ENCODE peak calls at places on chromosomes 3 and 15, in ten cellular contexts. E is AG04450, U is GM23338, V is neural progenitor cell, O is brain microvascular endothelial cell, R is PC-9, Q is IMR-90, W is lung, M is PC-3, J is cardiac muscle cell. F is an unnamed sample.

GRCh38 chr15:56835598-56836275 is 82.7 kb upstream of the TCF12 start:
- DNase-seq in J (peak; percentile 67), M (no peak), O (no peak), U (no peak), Q (peak; percentile 23), E (no peak), R (no peak), W (no peak), V (no peak), F (peak; percentile 25)

GRCh38 chr15:58361291-58361759 is 70.5 kb upstream of the LIPC start:
- DNase-seq in R (peak; percentile 87), Q (peak; percentile 99), E (peak; percentile 97), V (no peak), U (no peak), J (peak; percentile 50), M (peak; percentile 61), O (peak; percentile 12), W (no peak), F (peak; percentile 92)

GRCh38 chr3:65955792-65956477 is 82.8 kb downstream of the MAGI1 start:
- DNase-seq in V (no peak), W (no peak), R (peak; percentile 84), E (peak; percentile 23), U (no peak), Q (peak; percentile 88), O (peak; percentile 81), J (peak; percentile 40), M (peak; percentile 75), F (no peak)

GRCh38 chr15:29268706-29269484 is 727 bp downstream of the NSMCE3 start:
- DNase-seq in U (peak; percentile 66), W (no peak), J (peak; percentile 33), M (peak; percentile 8), Q (peak; percentile 34), V (peak; percentile 57), R (no peak), O (peak; percentile 26), E (no peak), F (no peak)

GRCh38 chr3:38454179-38454883 is 641 bp downstream of the ACVR2B start:
- DNase-seq in R (no peak), O (no peak), J (peak; percentile 37), Q (peak; percentile 13), W (no peak), U (peak; percentile 57), M (peak; percentile 36), E (no peak), V (peak; percentile 74), F (no peak)

GRCh38 chr15:81259791-81260190 is 63.1 kb downstream of the IL16 start:
- DNase-seq in V (no peak), R (no peak), W (no peak), U (no peak), Q (no peak), O (no peak), E (no peak), M (no peak), J (no peak), F (no peak)

GRCh38 chr15:52735231-52736089 is 54.7 kb downstream of the ONECUT1 start:
- DNase-seq in V (peak; percentile 85), J (peak; percentile 81), R (peak; percentile 69), O (peak; percentile 72), W (peak; percentile 66), E (peak; percentile 38), M (peak; percentile 90), Q (peak; percentile 71), U (peak; percentile 94), F (no peak)

GRCh38 chr15:88484781-88485246 is 17.3 kb downstream of the MRPS11 start:
- DNase-seq in W (no peak), E (no peak), U (peak; percentile 52), M (no peak), R (no peak), Q (peak; percentile 64), O (no peak), J (peak; percentile 38), V (peak; percentile 88), F (no peak)

GRCh38 chr3:138974467-138974866 is 27.4 kb downstream of the FOXL2NB start:
- DNase-seq in R (no peak), U (no peak), M (peak; percentile 65), Q (peak; percentile 13), E (no peak), O (peak; percentile 22), W (no peak), J (peak; percentile 57), V (no peak), F (no peak)

GRCh38 chr15:89822030-89822429 is 7.4 kb upstream of the ANPEP start:
- DNase-seq in R (no peak), Q (no peak), O (no peak), W (no peak), V (no peak), M (peak; percentile 68), E (no peak), U (no peak), J (no peak), F (no peak)

GRCh38 chr15:73957276-73957675 is 31.0 kb downstream of the LOXL1 start:
- DNase-seq in U (no peak), J (no peak), O (no peak), Q (no peak), E (no peak), W (no peak), R (peak; percentile 63), M (peak; percentile 62), V (no peak), F (no peak)

GRCh38 chr15:68410466-68411200 is 21.3 kb downstream of the ITGA11 start:
- DNase-seq in E (no peak), R (no peak), O (no peak), W (no peak), M (no peak), V (no peak), U (no peak), J (no peak), Q (no peak), F (no peak)

GRCh38 chr3:60954049-60954448 is 297.2 kb downstream of the FHIT start:
- DNase-seq in E (no peak), V (no peak), U (no peak), O (no peak), J (no peak), M (peak; percentile 83), W (no peak), Q (no peak), R (no peak), F (peak; percentile 4)

GRCh38 chr15:92908369-92909057 is 8.4 kb downstream of the CHD2 start:
- DNase-seq in Q (no peak), J (no peak), E (no peak), V (no peak), O (no peak), U (no peak), R (no peak), M (no peak), W (no peak), F (no peak)

GRCh38 chr3:87792532-87793321 is 266.1 kb downstream of the CGGBP1 start:
- DNase-seq in R (no peak), E (no peak), M (peak; percentile 7), J (peak; percentile 0), V (peak; percentile 80), Q (no peak), U (peak; percentile 65), W (peak; percentile 28), O (peak; percentile 33), F (no peak)
- H3K27me3 ChIP-seq in R (no peaks in the 10 kb centered on the region), E (peaks cover 2% of the 10 kb centered on the region), M (peaks cover 14% of the 10 kb centered on the region), J (peaks cover 52% of the 10 kb centered on the region), V (peaks cover 54% of the 10 kb centered on the region), Q (no peaks in the 10 kb centered on the region), U (peaks cover 35% of the 10 kb centered on the region), W (peaks cover 3% of the 10 kb centered on the region), O (no peaks in the 10 kb centered on the region), F (peaks cover 15% of the 10 kb centered on the region)

GRCh38 chr15:70974004-70974832 is 81.6 kb downstream of the LRRC49 start:
- DNase-seq in U (peak; percentile 67), V (peak; percentile 9), W (no peak), O (peak; percentile 16), M (peak; percentile 72), R (no peak), Q (peak; percentile 83), J (peak; percentile 77), E (peak; percentile 36), F (peak; percentile 24)
- TF ChIP-seq CTCF in U (peak; percentile 46), V (peak; percentile 53), W (no peak), O (peak; percentile 37), M (peak; percentile 49), R (peak; percentile 67), Q (peak; percentile 63), J (peak; percentile 45), E (peak; percentile 51), F (peak; percentile 50)

DNA sequence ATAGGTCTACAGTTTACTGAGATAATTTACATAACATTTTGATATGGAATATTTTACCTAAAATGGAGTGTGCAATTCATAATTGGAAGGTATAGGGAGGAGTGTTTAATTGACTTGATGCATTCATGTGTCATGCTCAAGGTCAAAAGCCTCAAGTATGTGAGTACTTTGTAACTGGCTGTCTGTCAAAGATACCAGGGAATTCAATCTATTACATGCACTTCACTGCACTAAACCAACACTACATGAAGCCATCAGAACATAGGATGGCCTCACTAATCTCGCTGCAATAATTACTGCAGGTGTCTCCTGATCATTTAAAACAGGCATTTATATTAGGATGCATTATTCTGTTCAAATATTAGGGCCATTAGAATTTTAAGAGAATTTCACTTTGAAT is 367.2 kb downstream of the CNTN4 start:
- DNase-seq in J (no peak), E (no peak), O (no peak), M (no peak), R (no peak), Q (no peak), V (no peak), W (no peak), U (no peak), F (no peak)
- H3K4me3 ChIP-seq in J (no peak overlapping the region), E (no peak overlapping the region), O (no peak overlapping the region), M (no peak overlapping the region), R (no peak overlapping the region), Q (no peak overlapping the region), V (no peak overlapping the region), W (no peak overlapping the region), U (no peak overlapping the region), F (no peak overlapping the region)

DNA sequence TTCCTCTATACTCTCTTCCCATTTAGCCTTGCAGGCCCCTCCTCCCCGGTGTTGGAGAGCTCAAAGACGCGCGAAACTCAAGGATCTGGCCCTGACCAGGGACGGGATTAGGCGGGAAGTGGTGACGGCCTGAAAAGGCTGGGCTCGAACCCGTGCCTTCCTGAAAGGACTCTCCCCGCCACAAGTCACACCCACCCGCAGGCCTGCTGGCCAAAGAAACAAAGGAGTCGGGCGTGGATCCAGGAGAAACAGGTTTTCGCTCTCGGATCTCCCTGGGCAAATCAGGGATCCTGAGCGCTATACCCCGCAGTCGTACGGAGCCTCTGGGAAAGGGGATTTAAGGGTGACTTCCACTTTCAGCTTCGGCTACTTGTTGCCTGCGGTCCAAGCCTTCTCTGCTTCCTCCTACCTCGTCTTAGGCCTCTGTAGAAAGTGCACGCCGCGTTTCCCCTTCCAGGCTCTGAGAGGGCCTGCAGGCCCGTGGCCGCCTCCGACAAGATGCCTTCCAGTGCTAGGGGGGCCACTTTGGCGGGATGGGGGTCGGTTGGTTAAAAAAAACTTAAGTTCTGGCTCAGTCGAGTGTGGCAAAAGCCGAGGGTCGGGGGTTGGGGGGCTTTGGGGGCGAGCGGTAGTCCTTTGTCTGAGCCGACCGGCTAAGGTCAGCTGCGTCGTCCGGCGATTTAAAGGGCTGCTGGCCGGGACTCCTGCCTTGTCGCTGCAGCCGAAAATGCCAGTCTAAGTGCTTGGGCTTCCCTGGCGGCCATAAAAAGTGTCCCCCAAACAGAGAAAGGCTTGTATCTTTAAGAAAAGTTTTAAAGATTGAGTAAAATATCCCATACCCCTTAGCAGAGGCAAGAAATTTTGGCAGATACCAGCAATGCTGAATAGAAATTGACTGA is 8.2 kb downstream of the ZIC4 start:
- DNase-seq in J (no peak), O (no peak), W (no peak), V (peak; percentile 64), R (no peak), Q (no peak), M (no peak), U (peak; percentile 90), E (no peak), F (no peak)
- H3K27me3 ChIP-seq in J (peaks cover 100% of the 10 kb centered on the region), O (no peaks in the 10 kb centered on the region), W (peaks cover 14% of the 10 kb centered on the region), V (peaks cover 100% of the 10 kb centered on the region), R (no peaks in the 10 kb centered on the region), Q (peaks cover 76% of the 10 kb centered on the region), M (peaks cover 42% of the 10 kb centered on the region), U (peaks cover 100% of the 10 kb centered on the region), E (peaks cover 83% of the 10 kb centered on the region), F (peaks cover 11% of the 10 kb centered on the region)